ENCODE peak calls at places on chromosomes 11 and 22, in seven cellular contexts. One of them, this sample, is unnamed.

GRCh38 chr22:19885841-19886592 is 31.3 kb upstream of the GNB1L start:
- DNase-seq in suprapubic skin: no peak
- DNase-seq in OCI-LY7: peak; percentile 33
- DNase-seq in A673: no peak
- DNase-seq in mammary epithelial cell: no peak
- DNase-seq in adrenal gland: no peak
- DNase-seq in small intestine: no peak
- DNase-seq in this sample: no peak

GRCh38 chr22:20244744-20245576 is 23.2 kb downstream of the RTN4R start:
- DNase-seq in suprapubic skin: no peak
- DNase-seq in OCI-LY7: peak; percentile 30
- DNase-seq in A673: peak; percentile 64
- DNase-seq in mammary epithelial cell: no peak
- DNase-seq in adrenal gland: no peak
- DNase-seq in small intestine: peak; percentile 18
- DNase-seq in this sample: no peak

GRCh38 chr11:59463176-59463575 is 6.4 kb downstream of the OR4D6 start:
- DNase-seq in suprapubic skin: no peak
- DNase-seq in OCI-LY7: no peak
- DNase-seq in A673: peak; percentile 26
- DNase-seq in mammary epithelial cell: no peak
- DNase-seq in adrenal gland: peak; percentile 7
- DNase-seq in small intestine: no peak
- DNase-seq in this sample: no peak

GRCh38 chr11:10942621-10943020 is 84.8 kb upstream of the ZBED5 start:
- DNase-seq in suprapubic skin: no peak
- DNase-seq in OCI-LY7: no peak
- DNase-seq in A673: no peak
- DNase-seq in mammary epithelial cell: no peak
- DNase-seq in adrenal gland: no peak
- DNase-seq in small intestine: no peak
- DNase-seq in this sample: no peak

GRCh38 chr22:23085351-23085671 is 15.0 kb downstream of the GNAZ start:
- DNase-seq in suprapubic skin: no peak
- DNase-seq in OCI-LY7: no peak
- DNase-seq in A673: no peak
- DNase-seq in mammary epithelial cell: no peak
- DNase-seq in adrenal gland: no peak
- DNase-seq in small intestine: no peak
- DNase-seq in this sample: no peak

GRCh38 chr22:45448431-45448830 is 34.9 kb downstream of the RIBC2 start:
- DNase-seq in suprapubic skin: peak; percentile 91
- DNase-seq in OCI-LY7: no peak
- DNase-seq in A673: no peak
- DNase-seq in mammary epithelial cell: no peak
- DNase-seq in adrenal gland: no peak
- DNase-seq in small intestine: no peak
- DNase-seq in this sample: peak; percentile 55

GRCh38 chr11:17607083-17607429 is 60.0 kb downstream of the OTOG start:
- DNase-seq in suprapubic skin: no peak
- DNase-seq in OCI-LY7: no peak
- DNase-seq in A673: no peak
- DNase-seq in mammary epithelial cell: no peak
- DNase-seq in adrenal gland: no peak
- DNase-seq in small intestine: no peak
- DNase-seq in this sample: no peak

GRCh38 chr11:102494216-102494615 is 36.3 kb downstream of the MMP7 start:
- DNase-seq in suprapubic skin: no peak
- DNase-seq in OCI-LY7: no peak
- DNase-seq in A673: no peak
- DNase-seq in mammary epithelial cell: peak; percentile 78
- DNase-seq in adrenal gland: no peak
- DNase-seq in small intestine: peak; percentile 65
- DNase-seq in this sample: peak; percentile 67

GRCh38 chr11:45374632-45375031 is 88.5 kb upstream of the SYT13 start:
- DNase-seq in suprapubic skin: peak; percentile 6
- DNase-seq in OCI-LY7: no peak
- DNase-seq in A673: no peak
- DNase-seq in mammary epithelial cell: no peak
- DNase-seq in adrenal gland: no peak
- DNase-seq in small intestine: no peak
- DNase-seq in this sample: no peak

GRCh38 chr11:11520231-11521015 is 101.4 kb downstream of the GALNT18 start:
- DNase-seq in suprapubic skin: no peak
- DNase-seq in OCI-LY7: no peak
- DNase-seq in A673: no peak
- DNase-seq in mammary epithelial cell: peak; percentile 52
- DNase-seq in adrenal gland: no peak
- DNase-seq in small intestine: no peak
- DNase-seq in this sample: no peak

GRCh38 chr11:74570266-74571061 is 21.9 kb upstream of the POLD3 start:
- DNase-seq in suprapubic skin: no peak
- DNase-seq in OCI-LY7: peak; percentile 59
- DNase-seq in A673: peak; percentile 81
- DNase-seq in mammary epithelial cell: peak; percentile 35
- DNase-seq in adrenal gland: peak; percentile 64
- DNase-seq in small intestine: peak; percentile 83
- DNase-seq in this sample: peak; percentile 74

GRCh38 chr11:134532921-134533421 is 120.9 kb upstream of the B3GAT1 start:
- DNase-seq in suprapubic skin: peak; percentile 73
- DNase-seq in OCI-LY7: no peak
- DNase-seq in A673: no peak
- DNase-seq in mammary epithelial cell: no peak
- DNase-seq in adrenal gland: no peak
- DNase-seq in small intestine: no peak
- DNase-seq in this sample: no peak

GRCh38 chr11:104625246-104625645 is 273.0 kb downstream of the CASP12 start:
- DNase-seq in suprapubic skin: no peak
- DNase-seq in OCI-LY7: no peak
- DNase-seq in A673: no peak
- DNase-seq in mammary epithelial cell: peak; percentile 18
- DNase-seq in adrenal gland: no peak
- DNase-seq in small intestine: no peak
- DNase-seq in this sample: no peak

GRCh38 chr11:16180868-16181267 is 175.5 kb downstream of the SOX6 start:
- DNase-seq in suprapubic skin: no peak
- DNase-seq in OCI-LY7: no peak
- DNase-seq in A673: no peak
- DNase-seq in mammary epithelial cell: no peak
- DNase-seq in adrenal gland: no peak
- DNase-seq in small intestine: no peak
- DNase-seq in this sample: no peak

GRCh38 chr11:71120346-71120963 is 131.9 kb downstream of the SHANK2 start:
- DNase-seq in suprapubic skin: no peak
- DNase-seq in OCI-LY7: peak; percentile 29
- DNase-seq in A673: peak; percentile 21
- DNase-seq in mammary epithelial cell: peak; percentile 48
- DNase-seq in adrenal gland: no peak
- DNase-seq in small intestine: peak; percentile 37
- DNase-seq in this sample: peak; percentile 29

GRCh38 chr11:75627879-75628668 is 40.8 kb downstream of the MAP6 start:
- DNase-seq in suprapubic skin: no peak
- DNase-seq in OCI-LY7: no peak
- DNase-seq in A673: no peak
- DNase-seq in mammary epithelial cell: no peak
- DNase-seq in adrenal gland: peak; percentile 92
- DNase-seq in small intestine: no peak
- DNase-seq in this sample: no peak

GRCh38 chr22:37237371-37238268 is 6.4 kb downstream of the RAC2 start:
- DNase-seq in suprapubic skin: no peak
- DNase-seq in OCI-LY7: no peak
- DNase-seq in A673: no peak
- DNase-seq in mammary epithelial cell: no peak
- DNase-seq in adrenal gland: no peak
- DNase-seq in small intestine: no peak
- DNase-seq in this sample: no peak

GRCh38 chr22:44337658-44338004 is 24.9 kb upstream of the SHISAL1 start:
- DNase-seq in suprapubic skin: no peak
- DNase-seq in OCI-LY7: no peak
- DNase-seq in A673: peak; percentile 58
- DNase-seq in mammary epithelial cell: peak; percentile 52
- DNase-seq in adrenal gland: peak; percentile 37
- DNase-seq in small intestine: no peak
- DNase-seq in this sample: no peak

GRCh38 chr22:24169439-24170058 is 11.7 kb upstream of the SUSD2 start:
- DNase-seq in suprapubic skin: no peak
- DNase-seq in OCI-LY7: no peak
- DNase-seq in A673: no peak
- DNase-seq in mammary epithelial cell: no peak
- DNase-seq in adrenal gland: no peak
- DNase-seq in small intestine: no peak
- DNase-seq in this sample: no peak

GRCh38 chr22:24171822-24172221 is 9.5 kb upstream of the SUSD2 start:
- DNase-seq in suprapubic skin: no peak
- DNase-seq in OCI-LY7: no peak
- DNase-seq in A673: no peak
- DNase-seq in mammary epithelial cell: no peak
- DNase-seq in adrenal gland: no peak
- DNase-seq in small intestine: no peak
- DNase-seq in this sample: no peak

GRCh38 chr22:24170189-24170588 is 11.1 kb upstream of the SUSD2 start:
- DNase-seq in suprapubic skin: no peak
- DNase-seq in OCI-LY7: no peak
- DNase-seq in A673: no peak
- DNase-seq in mammary epithelial cell: no peak
- DNase-seq in adrenal gland: no peak
- DNase-seq in small intestine: no peak
- DNase-seq in this sample: no peak

GRCh38 chr22:24166811-24167210 is 14.5 kb upstream of the SUSD2 start:
- DNase-seq in suprapubic skin: no peak
- DNase-seq in OCI-LY7: no peak
- DNase-seq in A673: no peak
- DNase-seq in mammary epithelial cell: no peak
- DNase-seq in adrenal gland: no peak
- DNase-seq in small intestine: no peak
- DNase-seq in this sample: no peak

DNA sequence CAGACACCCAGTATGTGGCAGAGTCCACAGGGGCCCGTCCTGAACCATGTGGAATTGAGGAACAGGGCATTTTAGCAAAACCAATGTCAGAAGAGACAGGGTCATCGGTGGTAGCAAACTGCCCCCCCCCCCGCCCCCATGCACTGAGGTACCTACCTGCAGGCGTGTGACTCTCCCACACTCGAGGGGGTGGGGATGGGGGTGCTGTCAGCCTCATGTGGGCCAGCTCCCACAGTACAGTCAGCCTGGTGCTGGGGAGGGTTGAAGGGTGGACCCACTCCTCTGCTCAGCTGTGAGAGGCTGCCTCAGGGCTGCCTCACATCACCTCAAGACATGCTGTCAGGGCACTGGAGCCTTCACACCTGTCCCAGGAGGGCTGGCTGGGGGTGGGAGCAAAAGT is 10.7 kb upstream of the SUSD2 start:
- DNase-seq in suprapubic skin: no peak
- DNase-seq in OCI-LY7: no peak
- DNase-seq in A673: no peak
- DNase-seq in mammary epithelial cell: no peak
- DNase-seq in adrenal gland: no peak
- DNase-seq in small intestine: no peak
- DNase-seq in this sample: no peak
- H3K4me3 ChIP-seq in suprapubic skin: no peak overlapping the region
- H3K4me3 ChIP-seq in OCI-LY7: no peak overlapping the region
- H3K4me3 ChIP-seq in A673: no peak overlapping the region
- H3K4me3 ChIP-seq in mammary epithelial cell: no peak overlapping the region
- H3K4me3 ChIP-seq in adrenal gland: no peak overlapping the region
- H3K4me3 ChIP-seq in small intestine: no peak overlapping the region
- H3K4me3 ChIP-seq in this sample: no peak overlapping the region

DNA sequence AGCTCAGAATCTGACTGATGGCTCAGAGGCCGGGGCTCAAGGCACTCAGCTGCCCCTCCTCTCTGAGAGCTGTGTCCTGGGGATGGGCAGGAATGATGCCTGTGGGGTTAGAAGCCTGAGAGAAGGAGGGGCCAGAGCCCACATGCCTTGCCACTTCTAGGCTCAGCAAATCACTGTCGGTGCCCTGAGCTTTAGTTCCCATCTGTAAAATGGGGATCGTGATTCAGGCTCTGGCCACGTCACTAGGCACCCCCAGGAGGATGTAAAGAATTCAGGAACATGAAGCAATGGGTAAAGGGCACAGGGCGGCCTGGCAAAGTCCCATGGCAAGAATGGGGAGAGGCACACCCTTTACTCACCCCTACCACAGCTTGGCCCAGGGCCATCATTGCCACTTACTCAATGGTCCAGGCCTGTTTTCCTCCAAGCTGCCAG is 3.5 kb upstream of the CDC42EP2 start:
- DNase-seq in suprapubic skin: no peak
- DNase-seq in OCI-LY7: no peak
- DNase-seq in A673: no peak
- DNase-seq in mammary epithelial cell: peak; percentile 20
- DNase-seq in adrenal gland: no peak
- DNase-seq in small intestine: peak; percentile 82
- DNase-seq in this sample: no peak
- H3K27ac ChIP-seq in suprapubic skin: no peak overlapping the region
- H3K27ac ChIP-seq in OCI-LY7: no peak overlapping the region
- H3K27ac ChIP-seq in A673: no peak overlapping the region
- H3K27ac ChIP-seq in mammary epithelial cell: no peak overlapping the region
- H3K27ac ChIP-seq in adrenal gland: no peak overlapping the region
- H3K27ac ChIP-seq in small intestine: no peak overlapping the region
- H3K27ac ChIP-seq in this sample: peak overlapping the region; percentile 12

GRCh38 chr11:94773842-94774241 is 5.7 kb downstream of the AMOTL1 start:
- DNase-seq in suprapubic skin: no peak
- DNase-seq in OCI-LY7: no peak
- DNase-seq in A673: no peak
- DNase-seq in mammary epithelial cell: no peak
- DNase-seq in adrenal gland: no peak
- DNase-seq in small intestine: no peak
- DNase-seq in this sample: no peak

GRCh38 chr11:94774345-94774744 is 6.2 kb downstream of the AMOTL1 start:
- DNase-seq in suprapubic skin: no peak
- DNase-seq in OCI-LY7: no peak
- DNase-seq in A673: no peak
- DNase-seq in mammary epithelial cell: no peak
- DNase-seq in adrenal gland: no peak
- DNase-seq in small intestine: no peak
- DNase-seq in this sample: no peak

GRCh38 chr11:94771951-94772350 is 3.8 kb downstream of the AMOTL1 start:
- DNase-seq in suprapubic skin: no peak
- DNase-seq in OCI-LY7: no peak
- DNase-seq in A673: no peak
- DNase-seq in mammary epithelial cell: no peak
- DNase-seq in adrenal gland: no peak
- DNase-seq in small intestine: no peak
- DNase-seq in this sample: no peak

GRCh38 chr11:94776351-94777321 is 8.5 kb downstream of the AMOTL1 start:
- DNase-seq in suprapubic skin: no peak
- DNase-seq in OCI-LY7: no peak
- DNase-seq in A673: peak; percentile 77
- DNase-seq in mammary epithelial cell: peak; percentile 72
- DNase-seq in adrenal gland: no peak
- DNase-seq in small intestine: peak; percentile 46
- DNase-seq in this sample: no peak

GRCh38 chr11:94775576-94776327 is 7.6 kb downstream of the AMOTL1 start:
- DNase-seq in suprapubic skin: no peak
- DNase-seq in OCI-LY7: no peak
- DNase-seq in A673: no peak
- DNase-seq in mammary epithelial cell: no peak
- DNase-seq in adrenal gland: no peak
- DNase-seq in small intestine: no peak
- DNase-seq in this sample: no peak
- H3K4me1 ChIP-seq in suprapubic skin: peaks cover 49% of the 10 kb centered on the region
- H3K4me1 ChIP-seq in OCI-LY7: no peaks in the 10 kb centered on the region
- H3K4me1 ChIP-seq in A673: peaks cover 29% of the 10 kb centered on the region
- H3K4me1 ChIP-seq in mammary epithelial cell: peaks cover 56% of the 10 kb centered on the region
- H3K4me1 ChIP-seq in adrenal gland: peaks cover 25% of the 10 kb centered on the region
- H3K4me1 ChIP-seq in small intestine: no peaks in the 10 kb centered on the region
- H3K4me1 ChIP-seq in this sample: no peaks in the 10 kb centered on the region

GRCh38 chr11:2091786-2092463 is 47.3 kb downstream of the IGF2 start:
- DNase-seq in suprapubic skin: peak; percentile 55
- DNase-seq in OCI-LY7: no peak
- DNase-seq in A673: no peak
- DNase-seq in mammary epithelial cell: no peak
- DNase-seq in adrenal gland: no peak
- DNase-seq in small intestine: no peak
- DNase-seq in this sample: no peak
- H3K4me3 ChIP-seq in suprapubic skin: no peak overlapping the region
- H3K4me3 ChIP-seq in OCI-LY7: no peak overlapping the region
- H3K4me3 ChIP-seq in A673: no peak overlapping the region
- H3K4me3 ChIP-seq in mammary epithelial cell: no peak overlapping the region
- H3K4me3 ChIP-seq in adrenal gland: no peak overlapping the region
- H3K4me3 ChIP-seq in small intestine: no peak overlapping the region
- H3K4me3 ChIP-seq in this sample: no peak overlapping the region